ENCODE peak calls at places on chromosomes 13 and 19, in four cellular contexts. One of them, this sample, is unnamed.

GRCh38 chr13:79227418-79227817 is 178.6 kb downstream of the RBM26 start:
- DNase-seq in NCI-H748 treated with DMSO at 0.1 percent for 48 hours: peak; percentile 69
- DNase-seq in memory B cell: no peak
- DNase-seq in progenitor cell of endocrine pancreas: no peak
- DNase-seq in this sample: no peak

GRCh38 chr13:24187185-24187584 is 26.7 kb downstream of the SPATA13 start:
- DNase-seq in NCI-H748 treated with DMSO at 0.1 percent for 48 hours: no peak
- DNase-seq in memory B cell: no peak
- DNase-seq in progenitor cell of endocrine pancreas: no peak
- DNase-seq in this sample: no peak

GRCh38 chr19:48458016-48458415 is 2.6 kb downstream of the KCNJ14 start:
- DNase-seq in NCI-H748 treated with DMSO at 0.1 percent for 48 hours: no peak
- DNase-seq in memory B cell: no peak
- DNase-seq in progenitor cell of endocrine pancreas: no peak
- DNase-seq in this sample: no peak

GRCh38 chr13:44437356-44438233 is 64.0 kb downstream of the SERP2 start:
- DNase-seq in NCI-H748 treated with DMSO at 0.1 percent for 48 hours: peak; percentile 76
- DNase-seq in memory B cell: no peak
- DNase-seq in progenitor cell of endocrine pancreas: no peak
- DNase-seq in this sample: no peak

GRCh38 chr13:39596685-39597084 is 6.3 kb downstream of the LHFPL6 start:
- DNase-seq in NCI-H748 treated with DMSO at 0.1 percent for 48 hours: no peak
- DNase-seq in memory B cell: no peak
- DNase-seq in progenitor cell of endocrine pancreas: no peak
- DNase-seq in this sample: no peak

GRCh38 chr19:35253316-35254286 is 4.8 kb downstream of the LSR start:
- DNase-seq in NCI-H748 treated with DMSO at 0.1 percent for 48 hours: no peak
- DNase-seq in memory B cell: no peak
- DNase-seq in progenitor cell of endocrine pancreas: no peak
- DNase-seq in this sample: no peak

GRCh38 chr13:107395927-107396757 is 819.2 kb downstream of the LIG4 start:
- DNase-seq in NCI-H748 treated with DMSO at 0.1 percent for 48 hours: no peak
- DNase-seq in memory B cell: no peak
- DNase-seq in progenitor cell of endocrine pancreas: no peak
- DNase-seq in this sample: no peak

GRCh38 chr13:78137404-78138142 is 218.9 kb upstream of the EDNRB start:
- DNase-seq in NCI-H748 treated with DMSO at 0.1 percent for 48 hours: peak; percentile 80
- DNase-seq in memory B cell: peak; percentile 16
- DNase-seq in progenitor cell of endocrine pancreas: no peak
- DNase-seq in this sample: no peak

GRCh38 chr13:80977168-80977567 is 636.2 kb upstream of the SPRY2 start:
- DNase-seq in NCI-H748 treated with DMSO at 0.1 percent for 48 hours: no peak
- DNase-seq in memory B cell: no peak
- DNase-seq in progenitor cell of endocrine pancreas: no peak
- DNase-seq in this sample: no peak

GRCh38 chr13:21095311-21095710 is 33.9 kb upstream of the LATS2 start:
- DNase-seq in NCI-H748 treated with DMSO at 0.1 percent for 48 hours: no peak
- DNase-seq in memory B cell: no peak
- DNase-seq in progenitor cell of endocrine pancreas: no peak
- DNase-seq in this sample: no peak

GRCh38 chr19:50387176-50387867 is 3.2 kb downstream of the POLD1 start:
- DNase-seq in NCI-H748 treated with DMSO at 0.1 percent for 48 hours: no peak
- DNase-seq in memory B cell: no peak
- DNase-seq in progenitor cell of endocrine pancreas: no peak
- DNase-seq in this sample: no peak

GRCh38 chr13:26257049-26257448 is 3.1 kb downstream of the CDK8 start:
- DNase-seq in NCI-H748 treated with DMSO at 0.1 percent for 48 hours: no peak
- DNase-seq in memory B cell: no peak
- DNase-seq in progenitor cell of endocrine pancreas: no peak
- DNase-seq in this sample: no peak

GRCh38 chr13:98466634-98467236 is 110.2 kb downstream of the STK24 start:
- DNase-seq in NCI-H748 treated with DMSO at 0.1 percent for 48 hours: no peak
- DNase-seq in memory B cell: no peak
- DNase-seq in progenitor cell of endocrine pancreas: peak; percentile 37
- DNase-seq in this sample: no peak

GRCh38 chr19:32651729-32652140 is 23.2 kb downstream of the ANKRD27 start:
- DNase-seq in NCI-H748 treated with DMSO at 0.1 percent for 48 hours: no peak
- DNase-seq in memory B cell: no peak
- DNase-seq in progenitor cell of endocrine pancreas: no peak
- DNase-seq in this sample: peak; percentile 83

GRCh38 chr13:79225487-79226232 is 180.4 kb downstream of the RBM26 start:
- DNase-seq in NCI-H748 treated with DMSO at 0.1 percent for 48 hours: peak; percentile 77
- DNase-seq in memory B cell: no peak
- DNase-seq in progenitor cell of endocrine pancreas: no peak
- DNase-seq in this sample: no peak

GRCh38 chr13:46679369-46680180 is 117.4 kb downstream of the ESD start:
- DNase-seq in NCI-H748 treated with DMSO at 0.1 percent for 48 hours: no peak
- DNase-seq in memory B cell: peak; percentile 37
- DNase-seq in progenitor cell of endocrine pancreas: no peak
- DNase-seq in this sample: peak; percentile 68

This sample was measured in right lobe of liver.